ENCODE peak calls at places on chromosome 7, in five cellular contexts. P is fibroblast of mammary gland, J is DMS 273 treated with DMSO at 0.1 percent for 48 hours, K is psoas muscle, I is MM.1S. R is an unnamed sample.
A peak's percentile ranks its signal among the peaks of the same experiment; 100 is the strongest.

GRCh38 chr7:76310102-76310957 is 7.9 kb downstream of the HSPB1 start:
- DNase-seq in I (no peak), K (no peak), P (no peak), J (peak; percentile 72), R (peak; percentile 37)

GRCh38 chr7:112160771-112161150 is 45.4 kb downstream of the DOCK4 start:
- DNase-seq in I (no peak), K (no peak), J (no peak), P (no peak), R (no peak)

GRCh38 chr7:49852619-49853462 is 79.4 kb downstream of the VWC2 start:
- DNase-seq in K (no peak), P (peak; percentile 44), J (peak; percentile 65), I (peak; percentile 69), R (no peak)

GRCh38 chr7:29156798-29157461 is 10.6 kb upstream of the CPVL start:
- DNase-seq in J (no peak), P (no peak), I (no peak), K (no peak), R (peak; percentile 59)

GRCh38 chr7:124284937-124285336 is 252.1 kb upstream of the TMEM229A start:
- DNase-seq in I (no peak), J (no peak), P (no peak), K (no peak), R (no peak)

GRCh38 chr7:64905133-64905532 is 2.1 kb downstream of the ZNF273 start:
- DNase-seq in J (no peak), I (no peak), K (no peak), P (peak; percentile 28), R (no peak)

GRCh38 chr7:27868117-27868516 is 128.2 kb downstream of the TAX1BP1 start:
- DNase-seq in J (no peak), P (peak; percentile 74), I (no peak), K (no peak), R (no peak)

GRCh38 chr7:6015917-6016652 is 7.0 kb downstream of the AIMP2 start:
- DNase-seq in P (peak; percentile 97), J (peak; percentile 74), K (peak; percentile 86), I (no peak), R (no peak)

GRCh38 chr7:26101471-26102151 is 50.4 kb upstream of the NFE2L3 start:
- DNase-seq in K (peak; percentile 21), I (no peak), P (no peak), J (no peak), R (no peak)

GRCh38 chr7:122584852-122585251 is 114.1 kb downstream of the RNF133 start:
- DNase-seq in P (no peak), K (no peak), J (no peak), I (no peak), R (no peak)